ENCODE peak calls at places on chromosomes 5 and 9, in seven cellular contexts. G is right lobe of liver, P is astrocyte, R is upper lobe of right lung, T is PC-9, E is HFF-Myc, O is hepatocyte. S is an unnamed sample.
A peak's percentile ranks its signal among the peaks of the same experiment; 100 is the strongest.

GRCh38 chr5:163460562-163461176 is at the start of gene HMMR:
- DNase-seq in O (peak; percentile 63), R (no peak), P (peak; percentile 21), E (no peak), T (no peak), G (no peak), S (no peak)

GRCh38 chr5:143057580-143057999 is 287.4 kb downstream of the ARHGAP26 start:
- DNase-seq in T (no peak), E (no peak), P (no peak), O (no peak), G (no peak), R (no peak), S (no peak)

GRCh38 chr9:129483467-129484324 is 137.2 kb downstream of the C9orf50 start:
- DNase-seq in P (peak; percentile 87), T (peak; percentile 79), O (peak; percentile 93), G (peak; percentile 91), R (peak; percentile 91), E (no peak), S (peak; percentile 87)

GRCh38 chr5:138305797-138306196 is 25.8 kb downstream of the CDC25C start:
- DNase-seq in G (no peak), P (no peak), R (no peak), T (no peak), O (no peak), E (no peak), S (no peak)

GRCh38 chr9:137162505-137163100 is 7.2 kb downstream of the LRRC26 start:
- DNase-seq in P (no peak), O (peak; percentile 60), T (no peak), R (no peak), G (no peak), E (no peak), S (no peak)

GRCh38 chr9:88458716-88459115 is 70.5 kb downstream of the SPIN1 start:
- DNase-seq in P (peak; percentile 95), E (peak; percentile 29), G (no peak), R (no peak), O (no peak), T (no peak), S (no peak)

GRCh38 chr5:78648359-78649219 is at the start of gene LHFPL2:
- DNase-seq in O (peak; percentile 89), E (no peak), T (peak; percentile 77), G (peak; percentile 65), R (peak; percentile 87), P (peak; percentile 56), S (peak; percentile 57)

GRCh38 chr5:151772868-151773561 is 1.3 kb downstream of the G3BP1 start:
- DNase-seq in E (no peak), G (no peak), T (no peak), O (peak; percentile 53), R (no peak), P (peak; percentile 37), S (no peak)

GRCh38 chr9:96031366-96031824 is 155.9 kb downstream of the ERCC6L2 start:
- DNase-seq in P (no peak), G (peak; percentile 91), T (peak; percentile 22), O (peak; percentile 77), R (no peak), E (no peak), S (no peak)

GRCh38 chr5:159912033-159912800 is 4.1 kb upstream of the ADRA1B start:
- DNase-seq in P (peak; percentile 82), G (no peak), T (peak; percentile 77), R (no peak), E (no peak), O (peak; percentile 23), S (peak; percentile 78)

GRCh38 chr9:87112656-87113055 is 165.3 kb upstream of the GAS1 start:
- DNase-seq in T (no peak), G (no peak), E (no peak), R (no peak), O (no peak), P (peak; percentile 15), S (peak; percentile 42)

GRCh38 chr5:81402180-81402930 is 8.4 kb upstream of the ACOT12 start:
- DNase-seq in G (no peak), R (no peak), E (no peak), O (peak; percentile 39), T (no peak), P (no peak), S (no peak)

GRCh38 chr9:123772967-123773366 is 157.0 kb downstream of the DENND1A start:
- DNase-seq in O (no peak), T (no peak), E (no peak), G (no peak), P (no peak), R (no peak), S (no peak)

GRCh38 chr5:80068775-80069174 is 33.6 kb downstream of the THBS4 start:
- DNase-seq in E (no peak), G (no peak), P (no peak), T (no peak), R (no peak), O (no peak), S (no peak)

GRCh38 chr5:32852535-32852934 is 141.4 kb downstream of the NPR3 start:
- DNase-seq in P (peak; percentile 82), R (no peak), T (peak; percentile 91), E (no peak), G (no peak), O (peak; percentile 59), S (peak; percentile 90)

GRCh38 chr5:159133041-159133741 is 33.5 kb upstream of the EBF1 start:
- DNase-seq in T (peak; percentile 3), E (peak; percentile 35), P (peak; percentile 61), O (peak; percentile 64), G (no peak), R (no peak), S (peak; percentile 59)

GRCh38 chr5:17190242-17190778 is 27.1 kb upstream of the BASP1 start:
- DNase-seq in O (peak; percentile 72), P (peak; percentile 54), T (peak; percentile 43), G (no peak), E (no peak), R (no peak), S (peak; percentile 76)
- H3K4me3 ChIP-seq in O (no peak overlapping the region), P (no peak overlapping the region), T (no peak overlapping the region), G (no peak overlapping the region), E (no peak overlapping the region), R (no peak overlapping the region), S (no peak overlapping the region)

GRCh38 chr5:170339780-170340167 is 42.2 kb upstream of the LCP2 start:
- DNase-seq in O (no peak), R (no peak), P (no peak), G (no peak), T (no peak), E (no peak), S (no peak)

GRCh38 chr5:170341545-170341944 is 44.0 kb upstream of the LCP2 start:
- DNase-seq in G (no peak), O (no peak), T (no peak), P (no peak), R (no peak), E (no peak), S (no peak)

GRCh38 chr5:170338272-170338671 is 40.7 kb upstream of the LCP2 start:
- DNase-seq in O (no peak), P (no peak), R (no peak), E (no peak), G (no peak), T (no peak), S (no peak)

GRCh38 chr5:170337055-170337454 is 39.5 kb upstream of the LCP2 start:
- DNase-seq in E (no peak), O (no peak), T (no peak), G (no peak), R (no peak), P (no peak), S (no peak)

GRCh38 chr5:170338933-170339779 is 41.6 kb upstream of the LCP2 start:
- DNase-seq in P (no peak), E (no peak), T (no peak), R (no peak), O (no peak), G (no peak), S (no peak)
- TF ChIP-seq CTCF in P (no peak), E (no peak), T (peak; percentile 49), R (peak; percentile 64), O (peak; percentile 32), G (peak; percentile 40), S (no peak)

GRCh38 chr9:127744407-127745110 is 9.5 kb upstream of the TOR2A start:
- DNase-seq in O (no peak), P (no peak), E (no peak), G (no peak), T (no peak), R (no peak), S (no peak)

GRCh38 chr9:127738666-127739065 is 3.6 kb upstream of the TOR2A start:
- DNase-seq in G (no peak), R (no peak), E (no peak), O (no peak), P (no peak), T (no peak), S (no peak)

GRCh38 chr9:127741831-127742434 is 6.8 kb upstream of the TOR2A start:
- DNase-seq in P (peak; percentile 10), E (no peak), O (peak; percentile 75), G (no peak), T (peak; percentile 51), R (peak; percentile 89), S (no peak)

GRCh38 chr9:127739614-127740322 is 4.7 kb upstream of the TOR2A start:
- DNase-seq in P (no peak), T (no peak), G (no peak), E (no peak), O (no peak), R (no peak), S (no peak)

GRCh38 chr9:127742435-127743088 is 7.5 kb upstream of the TOR2A start:
- DNase-seq in G (no peak), O (peak; percentile 68), E (peak; percentile 55), R (no peak), T (peak; percentile 68), P (peak; percentile 71), S (no peak)
- H3K4me3 ChIP-seq in G (no peak overlapping the region), O (peak overlapping the region; percentile 20), E (peak overlapping the region; percentile 36), R (peak overlapping the region; percentile 26), T (no peak overlapping the region), P (peak overlapping the region; percentile 36), S (peak overlapping the region; percentile 53)

GRCh38 chr5:115168829-115169391 is 798 bp downstream of the TRIM36 start:
- DNase-seq in R (peak; percentile 73), G (peak; percentile 45), E (no peak), T (peak; percentile 11), P (no peak), O (peak; percentile 39), S (no peak)

GRCh38 chr5:115170128-115170923 is 618 bp upstream of the TRIM36 start:
- DNase-seq in E (no peak), T (no peak), O (no peak), P (no peak), G (no peak), R (no peak), S (no peak)

GRCh38 chr5:115166744-115167393 is 2.8 kb downstream of the TRIM36 start:
- DNase-seq in E (no peak), P (no peak), G (no peak), T (no peak), O (no peak), R (no peak), S (no peak)

GRCh38 chr5:115170924-115171510 is 1.3 kb upstream of the TRIM36 start:
- DNase-seq in R (no peak), P (no peak), T (no peak), G (no peak), O (no peak), E (no peak), S (no peak)

GRCh38 chr5:115169392-115170127 is at the start of gene TRIM36:
- DNase-seq in T (peak; percentile 96), R (peak; percentile 98), G (peak; percentile 97), E (peak; percentile 67), P (peak; percentile 77), O (peak; percentile 97), S (peak; percentile 84)
- TF ChIP-seq CTCF in T (no peak), R (peak; percentile 39), G (peak; percentile 40), E (peak; percentile 5), P (no peak), O (peak; percentile 21), S (peak; percentile 28)